ENCODE peak calls at places on chromosomes 16 and 17, in six cellular contexts. One of them, this sample, is unnamed.

GRCh38 chr17:9072626-9073339 is 51.5 kb downstream of the NTN1 start:
- DNase-seq in Caco-2: no peak
- DNase-seq in GM12891: no peak
- DNase-seq in omental fat pad: no peak
- DNase-seq in neural progenitor cell: no peak
- DNase-seq in glutamatergic neuron: no peak
- DNase-seq in this sample: peak

GRCh38 chr17:82019905-82020873 is 2.5 kb downstream of the CENPX start:
- DNase-seq in omental fat pad: no peak
- DNase-seq in GM12891: peak
- DNase-seq in glutamatergic neuron: peak
- DNase-seq in neural progenitor cell: peak
- DNase-seq in Caco-2: peak
- DNase-seq in this sample: no peak

GRCh38 chr17:74392848-74393247 is 25.5 kb downstream of the GPR142 start:
- DNase-seq in omental fat pad: no peak
- DNase-seq in glutamatergic neuron: no peak
- DNase-seq in GM12891: no peak
- DNase-seq in Caco-2: no peak
- DNase-seq in neural progenitor cell: no peak
- DNase-seq in this sample: no peak

GRCh38 chr17:64984776-64985521 is 65.7 kb upstream of the LRRC37A3 start:
- DNase-seq in neural progenitor cell: no peak
- DNase-seq in Caco-2: peak
- DNase-seq in omental fat pad: no peak
- DNase-seq in GM12891: no peak
- DNase-seq in glutamatergic neuron: no peak
- DNase-seq in this sample: no peak

GRCh38 chr16:78837706-78838105 is 738.3 kb downstream of the WWOX start:
- DNase-seq in Caco-2: no peak
- DNase-seq in GM12891: no peak
- DNase-seq in glutamatergic neuron: no peak
- DNase-seq in neural progenitor cell: no peak
- DNase-seq in omental fat pad: no peak
- DNase-seq in this sample: no peak

GRCh38 chr17:50889528-50890118 is 23.5 kb upstream of the TOB1 start:
- DNase-seq in Caco-2: peak
- DNase-seq in neural progenitor cell: no peak
- DNase-seq in GM12891: no peak
- DNase-seq in omental fat pad: no peak
- DNase-seq in glutamatergic neuron: no peak
- DNase-seq in this sample: no peak

GRCh38 chr17:49694847-49695697 is 12.7 kb downstream of the SLC35B1 start:
- DNase-seq in glutamatergic neuron: peak
- DNase-seq in Caco-2: peak
- DNase-seq in omental fat pad: peak
- DNase-seq in GM12891: peak
- DNase-seq in neural progenitor cell: peak
- DNase-seq in this sample: peak

GRCh38 chr16:2692948-2693651 is 10.8 kb downstream of the KCTD5 start:
- DNase-seq in neural progenitor cell: peak
- DNase-seq in Caco-2: no peak
- DNase-seq in GM12891: no peak
- DNase-seq in omental fat pad: no peak
- DNase-seq in glutamatergic neuron: peak
- DNase-seq in this sample: no peak

GRCh38 chr16:55058576-55058975 is 127.9 kb downstream of the IRX5 start:
- DNase-seq in Caco-2: no peak
- DNase-seq in glutamatergic neuron: no peak
- DNase-seq in GM12891: no peak
- DNase-seq in omental fat pad: no peak
- DNase-seq in neural progenitor cell: no peak
- DNase-seq in this sample: no peak

GRCh38 chr17:9109933-9110332 is 88.6 kb downstream of the NTN1 start:
- DNase-seq in neural progenitor cell: no peak
- DNase-seq in glutamatergic neuron: no peak
- DNase-seq in GM12891: no peak
- DNase-seq in Caco-2: no peak
- DNase-seq in omental fat pad: no peak
- DNase-seq in this sample: no peak

GRCh38 chr17:17416007-17416399 is 60.8 kb upstream of the MED9 start:
- DNase-seq in GM12891: no peak
- DNase-seq in Caco-2: peak
- DNase-seq in neural progenitor cell: peak
- DNase-seq in omental fat pad: no peak
- DNase-seq in glutamatergic neuron: no peak
- DNase-seq in this sample: no peak

GRCh38 chr17:82298538-82299421 is 18.6 kb downstream of the CD7 start:
- DNase-seq in GM12891: no peak
- DNase-seq in glutamatergic neuron: no peak
- DNase-seq in Caco-2: no peak
- DNase-seq in omental fat pad: no peak
- DNase-seq in neural progenitor cell: no peak
- DNase-seq in this sample: no peak

GRCh38 chr17:78252111-78252634 is 20.7 kb downstream of the TMEM235 start:
- DNase-seq in GM12891: peak
- DNase-seq in glutamatergic neuron: no peak
- DNase-seq in Caco-2: no peak
- DNase-seq in omental fat pad: no peak
- DNase-seq in neural progenitor cell: no peak
- DNase-seq in this sample: no peak

GRCh38 chr17:13131211-13131610 is 113.4 kb upstream of the ELAC2 start:
- DNase-seq in GM12891: no peak
- DNase-seq in neural progenitor cell: no peak
- DNase-seq in glutamatergic neuron: no peak
- DNase-seq in omental fat pad: no peak
- DNase-seq in Caco-2: no peak
- DNase-seq in this sample: no peak

GRCh38 chr16:17070882-17071592 is 399.7 kb downstream of the XYLT1 start:
- DNase-seq in glutamatergic neuron: no peak
- DNase-seq in Caco-2: no peak
- DNase-seq in neural progenitor cell: peak
- DNase-seq in GM12891: peak
- DNase-seq in omental fat pad: peak
- DNase-seq in this sample: no peak

GRCh38 chr17:13576661-13577526 is 24.8 kb downstream of the HS3ST3A1 start:
- DNase-seq in omental fat pad: no peak
- DNase-seq in Caco-2: no peak
- DNase-seq in neural progenitor cell: no peak
- DNase-seq in glutamatergic neuron: no peak
- DNase-seq in GM12891: no peak
- DNase-seq in this sample: no peak

GRCh38 chr17:82751171-82751570 is 694 bp upstream of the TBCD start:
- DNase-seq in omental fat pad: no peak
- DNase-seq in GM12891: no peak
- DNase-seq in Caco-2: no peak
- DNase-seq in neural progenitor cell: no peak
- DNase-seq in glutamatergic neuron: no peak
- DNase-seq in this sample: no peak

GRCh38 chr17:66855204-66855603 is 20.3 kb downstream of the CACNG5 start:
- DNase-seq in GM12891: no peak
- DNase-seq in Caco-2: peak
- DNase-seq in neural progenitor cell: peak
- DNase-seq in glutamatergic neuron: no peak
- DNase-seq in omental fat pad: no peak
- DNase-seq in this sample: no peak

GRCh38 chr17:69269174-69269998 is 40.8 kb upstream of the ABCA10 start:
- DNase-seq in neural progenitor cell: no peak
- DNase-seq in Caco-2: no peak
- DNase-seq in omental fat pad: no peak
- DNase-seq in glutamatergic neuron: no peak
- DNase-seq in GM12891: no peak
- DNase-seq in this sample: no peak

GRCh38 chr17:1495265-1495664 is 2.8 kb upstream of the MYO1C start:
- DNase-seq in neural progenitor cell: no peak
- DNase-seq in Caco-2: no peak
- DNase-seq in omental fat pad: no peak
- DNase-seq in glutamatergic neuron: no peak
- DNase-seq in GM12891: no peak
- DNase-seq in this sample: no peak

GRCh38 chr16:10752843-10753523 is 9.3 kb downstream of the NUBP1 start:
- DNase-seq in neural progenitor cell: no peak
- DNase-seq in glutamatergic neuron: peak
- DNase-seq in GM12891: no peak
- DNase-seq in Caco-2: no peak
- DNase-seq in omental fat pad: peak
- DNase-seq in this sample: no peak

GRCh38 chr16:19607610-19608280 is 52.2 kb downstream of the VPS35L start:
- DNase-seq in glutamatergic neuron: no peak
- DNase-seq in omental fat pad: no peak
- DNase-seq in neural progenitor cell: no peak
- DNase-seq in Caco-2: no peak
- DNase-seq in GM12891: no peak
- DNase-seq in this sample: no peak

GRCh38 chr16:72517154-72517553 is 345.2 kb upstream of the PMFBP1 start:
- DNase-seq in glutamatergic neuron: no peak
- DNase-seq in GM12891: no peak
- DNase-seq in neural progenitor cell: no peak
- DNase-seq in Caco-2: no peak
- DNase-seq in omental fat pad: no peak
- DNase-seq in this sample: no peak

GRCh38 chr17:59830007-59830630 is 62.6 kb downstream of the TUBD1 start:
- DNase-seq in glutamatergic neuron: no peak
- DNase-seq in GM12891: no peak
- DNase-seq in neural progenitor cell: no peak
- DNase-seq in Caco-2: no peak
- DNase-seq in omental fat pad: no peak
- DNase-seq in this sample: no peak

GRCh38 chr16:16009396-16009795 is 60.0 kb downstream of the ABCC1 start:
- DNase-seq in glutamatergic neuron: no peak
- DNase-seq in Caco-2: no peak
- DNase-seq in GM12891: no peak
- DNase-seq in omental fat pad: no peak
- DNase-seq in neural progenitor cell: no peak
- DNase-seq in this sample: no peak

GRCh38 chr17:17181666-17182600 is 24.2 kb downstream of the PLD6 start:
- DNase-seq in neural progenitor cell: no peak
- DNase-seq in omental fat pad: no peak
- DNase-seq in Caco-2: no peak
- DNase-seq in GM12891: no peak
- DNase-seq in glutamatergic neuron: no peak
- DNase-seq in this sample: no peak

GRCh38 chr16:14193316-14193871 is 122.3 kb downstream of the MRTFB start:
- DNase-seq in GM12891: peak
- DNase-seq in Caco-2: no peak
- DNase-seq in omental fat pad: no peak
- DNase-seq in neural progenitor cell: no peak
- DNase-seq in glutamatergic neuron: no peak
- DNase-seq in this sample: no peak

GRCh38 chr17:2745317-2746037 is 4.0 kb downstream of the CCDC92B start:
- DNase-seq in neural progenitor cell: no peak
- DNase-seq in glutamatergic neuron: no peak
- DNase-seq in GM12891: no peak
- DNase-seq in Caco-2: no peak
- DNase-seq in omental fat pad: no peak
- DNase-seq in this sample: no peak

GRCh38 chr16:85384831-85385462 is 228.2 kb upstream of the GSE1 start:
- DNase-seq in GM12891: no peak
- DNase-seq in neural progenitor cell: no peak
- DNase-seq in Caco-2: peak
- DNase-seq in omental fat pad: no peak
- DNase-seq in glutamatergic neuron: peak
- DNase-seq in this sample: no peak

GRCh38 chr16:19179890-19180490 is 11.9 kb downstream of the SYT17 start:
- DNase-seq in glutamatergic neuron: peak
- DNase-seq in neural progenitor cell: peak
- DNase-seq in GM12891: peak
- DNase-seq in omental fat pad: no peak
- DNase-seq in Caco-2: peak
- DNase-seq in this sample: no peak

GRCh38 chr17:75344664-75345063 is 55.4 kb upstream of the SLC25A19 start:
- DNase-seq in glutamatergic neuron: peak
- DNase-seq in omental fat pad: no peak
- DNase-seq in GM12891: no peak
- DNase-seq in Caco-2: no peak
- DNase-seq in neural progenitor cell: peak
- DNase-seq in this sample: no peak

GRCh38 chr16:22419908-22420307 is 45.5 kb upstream of the CDR2 start:
- DNase-seq in glutamatergic neuron: no peak
- DNase-seq in neural progenitor cell: no peak
- DNase-seq in omental fat pad: no peak
- DNase-seq in GM12891: no peak
- DNase-seq in Caco-2: no peak
- DNase-seq in this sample: no peak

GRCh38 chr16:12637002-12637401 is 166.7 kb downstream of the CPPED1 start:
- DNase-seq in omental fat pad: no peak
- DNase-seq in GM12891: no peak
- DNase-seq in neural progenitor cell: peak
- DNase-seq in glutamatergic neuron: peak
- DNase-seq in Caco-2: no peak
- DNase-seq in this sample: no peak

GRCh38 chr17:68849673-68850260 is 105.4 kb downstream of the ABCA8 start:
- DNase-seq in glutamatergic neuron: no peak
- DNase-seq in neural progenitor cell: no peak
- DNase-seq in omental fat pad: no peak
- DNase-seq in GM12891: no peak
- DNase-seq in Caco-2: no peak
- DNase-seq in this sample: no peak

GRCh38 chr17:48586355-48586924 is 3.6 kb downstream of the HOXB3 start:
- DNase-seq in omental fat pad: no peak
- DNase-seq in Caco-2: no peak
- DNase-seq in neural progenitor cell: no peak
- DNase-seq in glutamatergic neuron: no peak
- DNase-seq in GM12891: no peak
- DNase-seq in this sample: no peak

GRCh38 chr17:49473900-49474751 is 21.0 kb upstream of the NGFR start:
- DNase-seq in GM12891: no peak
- DNase-seq in Caco-2: no peak
- DNase-seq in neural progenitor cell: no peak
- DNase-seq in omental fat pad: no peak
- DNase-seq in glutamatergic neuron: no peak
- DNase-seq in this sample: no peak

GRCh38 chr16:58110590-58111330 is 18.4 kb downstream of the CFAP20 start:
- DNase-seq in omental fat pad: no peak
- DNase-seq in Caco-2: no peak
- DNase-seq in neural progenitor cell: no peak
- DNase-seq in GM12891: no peak
- DNase-seq in glutamatergic neuron: no peak
- DNase-seq in this sample: no peak

This sample was measured in thoracic aorta.